ENCODE peak calls at places on chromosome 16, in four cellular contexts. U is C1 segment of cervical spinal cord, L is T-helper 1 cell, I is EL. Y is an unnamed sample.

GRCh38 chr16:67993207-67994036 is 5.9 kb downstream of the DPEP2 start:
- DNase-seq in L (peak; percentile 71), I (peak; percentile 70), U (peak; percentile 37), Y (peak; percentile 88)

GRCh38 chr16:48284772-48285409 is 37.6 kb upstream of the ABCC11 start:
- DNase-seq in U (no peak), I (no peak), L (no peak), Y (peak; percentile 9)

GRCh38 chr16:15856217-15856616 is 611 bp downstream of the MYH11 start:
- DNase-seq in I (no peak), L (no peak), U (no peak), Y (no peak)

GRCh38 chr16:86508947-86509758 is 1.2 kb upstream of the FOXF1 start:
- DNase-seq in U (no peak), I (peak; percentile 83), L (no peak), Y (peak; percentile 63)

GRCh38 chr16:50839920-50840729 is 98.2 kb downstream of the CYLD start:
- DNase-seq in L (no peak), U (no peak), I (no peak), Y (no peak)

GRCh38 chr16:70725912-70726828 is 40.3 kb upstream of the MTSS2 start:
- DNase-seq in L (no peak), I (no peak), U (peak; percentile 35), Y (no peak)

GRCh38 chr16:85206472-85207356 is 94.4 kb upstream of the CIBAR2 start:
- DNase-seq in L (no peak), I (no peak), U (no peak), Y (no peak)

GRCh38 chr16:24848065-24848464 is 2.3 kb downstream of the SLC5A11 start:
- DNase-seq in I (peak; percentile 77), U (no peak), L (no peak), Y (no peak)

GRCh38 chr16:17068524-17068923 is 402.2 kb downstream of the XYLT1 start:
- DNase-seq in L (no peak), I (no peak), U (no peak), Y (no peak)

GRCh38 chr16:57167951-57168350 is 17.9 kb downstream of the PSME3IP1 start:
- DNase-seq in I (peak; percentile 58), U (no peak), L (peak; percentile 17), Y (no peak)

GRCh38 chr16:4323845-4324478 is 8.1 kb downstream of the GLIS2 start:
- DNase-seq in I (peak; percentile 40), U (no peak), L (no peak), Y (no peak)

GRCh38 chr16:10760863-10761262 is 17.2 kb downstream of the NUBP1 start:
- DNase-seq in U (no peak), I (no peak), L (no peak), Y (no peak)

GRCh38 chr16:73605309-73605708 is 557.4 kb upstream of the ZFHX3 start:
- DNase-seq in L (no peak), I (no peak), U (no peak), Y (no peak)

GRCh38 chr16:87012954-87013938 is 303.9 kb downstream of the C16orf95 start:
- DNase-seq in U (no peak), I (no peak), L (no peak), Y (no peak)

GRCh38 chr16:50425648-50426047 is 56.9 kb upstream of the BRD7 start:
- DNase-seq in U (no peak), L (no peak), I (no peak), Y (no peak)

GRCh38 chr16:13994239-13995106 is 74.5 kb downstream of the ERCC4 start:
- DNase-seq in L (no peak), U (no peak), I (no peak), Y (no peak)

GRCh38 chr16:67931712-67932461 is at the start of gene CTRL:
- DNase-seq in L (no peak), I (no peak), U (no peak), Y (no peak)

GRCh38 chr16:11546522-11547485 is 39.9 kb downstream of the LITAF start:
- DNase-seq in U (no peak), L (no peak), I (peak; percentile 36), Y (no peak)

GRCh38 chr16:30418350-30419181 is 11.2 kb downstream of the ZNF771 start:
- DNase-seq in I (no peak), U (no peak), L (no peak), Y (no peak)

GRCh38 chr16:89453662-89454321 is 36.6 kb downstream of the ANKRD11 start:
- DNase-seq in L (no peak), U (no peak), I (peak; percentile 33), Y (no peak)

GRCh38 chr16:79537584-79537983 is 63.0 kb downstream of the MAF start:
- DNase-seq in L (no peak), U (no peak), I (no peak), Y (no peak)